ENCODE peak calls at places on chromosome 6, in nine cellular contexts. One of them, this sample, is unnamed.
A peak's percentile ranks its signal among the peaks of the same experiment; 100 is the strongest.

GRCh38 chr6:164401871-164402270 is 907.5 kb downstream of the C6orf118 start:
- DNase-seq in lower leg skin: no peak
- DNase-seq in cardiac fibroblast: no peak
- DNase-seq in nephron progenitor cell: no peak
- DNase-seq in IMR-90: no peak
- DNase-seq in HFFc6: no peak
- DNase-seq in GM13976: no peak
- DNase-seq in activated B cell treated with CpG ODN at 0.5 μM for 24 hours: no peak
- DNase-seq in AG04450: no peak
- DNase-seq in this sample: no peak

GRCh38 chr6:51959744-51960383 is 127.5 kb downstream of the PKHD1 start:
- DNase-seq in activated B cell treated with CpG ODN at 0.5 μM for 24 hours: peak; percentile 17
- DNase-seq in AG04450: peak; percentile 11
- DNase-seq in cardiac fibroblast: peak; percentile 72
- DNase-seq in nephron progenitor cell: peak; percentile 83
- DNase-seq in HFFc6: peak; percentile 55
- DNase-seq in lower leg skin: peak; percentile 88
- DNase-seq in GM13976: peak; percentile 40
- DNase-seq in IMR-90: peak; percentile 59
- DNase-seq in this sample: peak; percentile 61

GRCh38 chr6:139181236-139181635 is 46.4 kb downstream of the HECA start:
- DNase-seq in nephron progenitor cell: no peak
- DNase-seq in activated B cell treated with CpG ODN at 0.5 μM for 24 hours: no peak
- DNase-seq in HFFc6: no peak
- DNase-seq in lower leg skin: no peak
- DNase-seq in GM13976: no peak
- DNase-seq in IMR-90: no peak
- DNase-seq in AG04450: no peak
- DNase-seq in cardiac fibroblast: no peak
- DNase-seq in this sample: no peak

GRCh38 chr6:113647158-113647889 is 209.8 kb upstream of the MARCKS start:
- DNase-seq in IMR-90: no peak
- DNase-seq in nephron progenitor cell: no peak
- DNase-seq in HFFc6: no peak
- DNase-seq in AG04450: no peak
- DNase-seq in cardiac fibroblast: no peak
- DNase-seq in lower leg skin: no peak
- DNase-seq in GM13976: no peak
- DNase-seq in activated B cell treated with CpG ODN at 0.5 μM for 24 hours: no peak
- DNase-seq in this sample: no peak

GRCh38 chr6:43517503-43518357 is 841 bp downstream of the POLR1C start:
- DNase-seq in cardiac fibroblast: no peak
- DNase-seq in GM13976: no peak
- DNase-seq in IMR-90: peak; percentile 16
- DNase-seq in lower leg skin: no peak
- DNase-seq in activated B cell treated with CpG ODN at 0.5 μM for 24 hours: no peak
- DNase-seq in AG04450: no peak
- DNase-seq in nephron progenitor cell: no peak
- DNase-seq in HFFc6: peak; percentile 39
- DNase-seq in this sample: no peak

GRCh38 chr6:3882865-3883264 is 33.7 kb downstream of the FAM50B start:
- DNase-seq in lower leg skin: peak; percentile 82
- DNase-seq in nephron progenitor cell: no peak
- DNase-seq in activated B cell treated with CpG ODN at 0.5 μM for 24 hours: no peak
- DNase-seq in cardiac fibroblast: peak; percentile 91
- DNase-seq in IMR-90: peak; percentile 72
- DNase-seq in GM13976: no peak
- DNase-seq in AG04450: peak; percentile 53
- DNase-seq in HFFc6: peak; percentile 78
- DNase-seq in this sample: no peak

GRCh38 chr6:116385911-116386310 is 15.2 kb downstream of the DSE start:
- DNase-seq in lower leg skin: no peak
- DNase-seq in activated B cell treated with CpG ODN at 0.5 μM for 24 hours: no peak
- DNase-seq in GM13976: no peak
- DNase-seq in cardiac fibroblast: no peak
- DNase-seq in AG04450: no peak
- DNase-seq in HFFc6: peak; percentile 23
- DNase-seq in IMR-90: peak; percentile 33
- DNase-seq in nephron progenitor cell: no peak
- DNase-seq in this sample: no peak

GRCh38 chr6:106066984-106067383 is 19.2 kb upstream of the PRDM1 start:
- DNase-seq in nephron progenitor cell: no peak
- DNase-seq in GM13976: no peak
- DNase-seq in HFFc6: no peak
- DNase-seq in lower leg skin: no peak
- DNase-seq in AG04450: no peak
- DNase-seq in cardiac fibroblast: no peak
- DNase-seq in IMR-90: peak; percentile 85
- DNase-seq in activated B cell treated with CpG ODN at 0.5 μM for 24 hours: no peak
- DNase-seq in this sample: no peak

GRCh38 chr6:40319124-40319523 is 268.0 kb downstream of the LRFN2 start:
- DNase-seq in AG04450: no peak
- DNase-seq in GM13976: no peak
- DNase-seq in lower leg skin: no peak
- DNase-seq in nephron progenitor cell: no peak
- DNase-seq in HFFc6: no peak
- DNase-seq in cardiac fibroblast: no peak
- DNase-seq in IMR-90: no peak
- DNase-seq in activated B cell treated with CpG ODN at 0.5 μM for 24 hours: no peak
- DNase-seq in this sample: no peak

GRCh38 chr6:10518461-10519216 is 2.5 kb upstream of the GCNT2 start:
- DNase-seq in IMR-90: peak; percentile 20
- DNase-seq in lower leg skin: peak; percentile 42
- DNase-seq in nephron progenitor cell: no peak
- DNase-seq in HFFc6: peak; percentile 21
- DNase-seq in AG04450: no peak
- DNase-seq in activated B cell treated with CpG ODN at 0.5 μM for 24 hours: no peak
- DNase-seq in cardiac fibroblast: peak; percentile 21
- DNase-seq in GM13976: no peak
- DNase-seq in this sample: no peak

GRCh38 chr6:144646066-144646800 is 361.1 kb downstream of the UTRN start:
- DNase-seq in HFFc6: peak; percentile 30
- DNase-seq in lower leg skin: no peak
- DNase-seq in activated B cell treated with CpG ODN at 0.5 μM for 24 hours: no peak
- DNase-seq in GM13976: no peak
- DNase-seq in nephron progenitor cell: no peak
- DNase-seq in cardiac fibroblast: no peak
- DNase-seq in IMR-90: peak; percentile 34
- DNase-seq in AG04450: no peak
- DNase-seq in this sample: no peak

GRCh38 chr6:88492824-88493223 is 326.7 kb upstream of the CNR1 start:
- DNase-seq in lower leg skin: no peak
- DNase-seq in activated B cell treated with CpG ODN at 0.5 μM for 24 hours: no peak
- DNase-seq in HFFc6: peak; percentile 13
- DNase-seq in AG04450: no peak
- DNase-seq in GM13976: no peak
- DNase-seq in nephron progenitor cell: no peak
- DNase-seq in cardiac fibroblast: peak; percentile 50
- DNase-seq in IMR-90: peak; percentile 28
- DNase-seq in this sample: no peak

GRCh38 chr6:21479140-21479539 is 114.4 kb upstream of the SOX4 start:
- DNase-seq in GM13976: no peak
- DNase-seq in cardiac fibroblast: peak; percentile 92
- DNase-seq in activated B cell treated with CpG ODN at 0.5 μM for 24 hours: no peak
- DNase-seq in IMR-90: peak; percentile 23
- DNase-seq in HFFc6: no peak
- DNase-seq in nephron progenitor cell: no peak
- DNase-seq in AG04450: no peak
- DNase-seq in lower leg skin: no peak
- DNase-seq in this sample: no peak

GRCh38 chr6:42403415-42403814 is 48.3 kb downstream of the TRERF1 start:
- DNase-seq in activated B cell treated with CpG ODN at 0.5 μM for 24 hours: no peak
- DNase-seq in GM13976: no peak
- DNase-seq in AG04450: no peak
- DNase-seq in lower leg skin: peak; percentile 67
- DNase-seq in IMR-90: peak; percentile 40
- DNase-seq in cardiac fibroblast: no peak
- DNase-seq in nephron progenitor cell: no peak
- DNase-seq in HFFc6: peak; percentile 7
- DNase-seq in this sample: no peak

GRCh38 chr6:984031-984430 is 291.1 kb upstream of the EXOC2 start:
- DNase-seq in cardiac fibroblast: no peak
- DNase-seq in AG04450: no peak
- DNase-seq in IMR-90: no peak
- DNase-seq in GM13976: no peak
- DNase-seq in lower leg skin: no peak
- DNase-seq in nephron progenitor cell: no peak
- DNase-seq in HFFc6: no peak
- DNase-seq in activated B cell treated with CpG ODN at 0.5 μM for 24 hours: no peak
- DNase-seq in this sample: no peak

GRCh38 chr6:168333039-168333438 is 13.5 kb upstream of the DACT2 start:
- DNase-seq in AG04450: no peak
- DNase-seq in HFFc6: no peak
- DNase-seq in GM13976: no peak
- DNase-seq in nephron progenitor cell: no peak
- DNase-seq in cardiac fibroblast: no peak
- DNase-seq in lower leg skin: no peak
- DNase-seq in activated B cell treated with CpG ODN at 0.5 μM for 24 hours: no peak
- DNase-seq in IMR-90: no peak
- DNase-seq in this sample: no peak
- TF ChIP-seq CTCF in AG04450: no peak
- TF ChIP-seq CTCF in HFFc6: peak; percentile 40
- TF ChIP-seq CTCF in GM13976: no peak
- TF ChIP-seq CTCF in nephron progenitor cell: peak; percentile 51
- TF ChIP-seq CTCF in cardiac fibroblast: peak; percentile 31
- TF ChIP-seq CTCF in lower leg skin: no peak
- TF ChIP-seq CTCF in activated B cell treated with CpG ODN at 0.5 μM for 24 hours: no peak
- TF ChIP-seq CTCF in IMR-90: no peak
- TF ChIP-seq CTCF in this sample: peak; percentile 55

GRCh38 chr6:34424200-34425131 is 1.4 kb downstream of the RPS10 start:
- DNase-seq in cardiac fibroblast: no peak
- DNase-seq in GM13976: no peak
- DNase-seq in HFFc6: no peak
- DNase-seq in lower leg skin: no peak
- DNase-seq in AG04450: no peak
- DNase-seq in IMR-90: no peak
- DNase-seq in activated B cell treated with CpG ODN at 0.5 μM for 24 hours: no peak
- DNase-seq in nephron progenitor cell: no peak
- DNase-seq in this sample: no peak

GRCh38 chr6:34423254-34423653 is 2.6 kb downstream of the RPS10 start:
- DNase-seq in GM13976: no peak
- DNase-seq in cardiac fibroblast: no peak
- DNase-seq in nephron progenitor cell: no peak
- DNase-seq in HFFc6: peak; percentile 50
- DNase-seq in AG04450: no peak
- DNase-seq in IMR-90: peak; percentile 54
- DNase-seq in activated B cell treated with CpG ODN at 0.5 μM for 24 hours: no peak
- DNase-seq in lower leg skin: no peak
- DNase-seq in this sample: no peak

GRCh38 chr6:34425132-34425497 is 754 bp downstream of the RPS10 start:
- DNase-seq in nephron progenitor cell: peak; percentile 7
- DNase-seq in cardiac fibroblast: peak; percentile 18
- DNase-seq in GM13976: no peak
- DNase-seq in lower leg skin: no peak
- DNase-seq in AG04450: no peak
- DNase-seq in IMR-90: no peak
- DNase-seq in activated B cell treated with CpG ODN at 0.5 μM for 24 hours: no peak
- DNase-seq in HFFc6: no peak
- DNase-seq in this sample: no peak

GRCh38 chr6:34425498-34426410 is at the start of gene RPS10:
- DNase-seq in cardiac fibroblast: peak; percentile 96
- DNase-seq in lower leg skin: peak; percentile 98
- DNase-seq in nephron progenitor cell: peak; percentile 96
- DNase-seq in AG04450: peak; percentile 75
- DNase-seq in activated B cell treated with CpG ODN at 0.5 μM for 24 hours: peak; percentile 97
- DNase-seq in HFFc6: peak; percentile 87
- DNase-seq in GM13976: peak; percentile 99
- DNase-seq in IMR-90: peak; percentile 92
- DNase-seq in this sample: peak; percentile 91
- TF ChIP-seq CTCF in cardiac fibroblast: no peak
- TF ChIP-seq CTCF in lower leg skin: no peak
- TF ChIP-seq CTCF in nephron progenitor cell: no peak
- TF ChIP-seq CTCF in AG04450: no peak
- TF ChIP-seq CTCF in activated B cell treated with CpG ODN at 0.5 μM for 24 hours: no peak
- TF ChIP-seq CTCF in HFFc6: no peak
- TF ChIP-seq CTCF in GM13976: no peak
- TF ChIP-seq CTCF in IMR-90: peak; percentile 14
- TF ChIP-seq CTCF in this sample: peak; percentile 9

DNA sequence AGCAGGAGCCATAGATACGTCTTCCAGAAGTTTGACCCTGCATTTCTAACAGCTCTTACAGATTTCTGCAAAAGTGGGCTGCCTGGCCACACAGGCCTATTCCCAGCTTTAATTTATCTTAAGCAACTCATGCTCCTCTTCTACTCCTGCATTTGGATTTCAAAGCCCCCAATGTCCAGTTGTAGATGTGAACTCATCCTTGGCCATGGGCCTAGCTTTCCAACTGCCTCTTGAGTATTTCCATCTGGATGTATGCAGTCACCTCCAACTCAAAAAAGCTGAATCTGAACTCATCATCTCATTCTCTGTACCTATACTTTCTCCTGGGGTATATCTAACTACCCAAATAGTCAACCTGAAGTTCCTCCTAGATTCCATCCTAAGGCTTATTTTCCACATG is 61.1 kb downstream of the DST start:
- DNase-seq in lower leg skin: no peak
- DNase-seq in AG04450: peak; percentile 24
- DNase-seq in GM13976: no peak
- DNase-seq in HFFc6: no peak
- DNase-seq in activated B cell treated with CpG ODN at 0.5 μM for 24 hours: no peak
- DNase-seq in cardiac fibroblast: no peak
- DNase-seq in IMR-90: peak; percentile 50
- DNase-seq in nephron progenitor cell: no peak
- DNase-seq in this sample: no peak
- TF ChIP-seq CTCF in lower leg skin: no peak
- TF ChIP-seq CTCF in AG04450: no peak
- TF ChIP-seq CTCF in GM13976: no peak
- TF ChIP-seq CTCF in HFFc6: no peak
- TF ChIP-seq CTCF in activated B cell treated with CpG ODN at 0.5 μM for 24 hours: no peak
- TF ChIP-seq CTCF in cardiac fibroblast: no peak
- TF ChIP-seq CTCF in IMR-90: no peak
- TF ChIP-seq CTCF in nephron progenitor cell: no peak
- TF ChIP-seq CTCF in this sample: no peak

GRCh38 chr6:158818580-158819212 is 472 bp downstream of the EZR start:
- DNase-seq in nephron progenitor cell: peak; percentile 68
- DNase-seq in GM13976: peak; percentile 77
- DNase-seq in activated B cell treated with CpG ODN at 0.5 μM for 24 hours: peak; percentile 72
- DNase-seq in lower leg skin: peak; percentile 93
- DNase-seq in cardiac fibroblast: peak; percentile 65
- DNase-seq in HFFc6: peak; percentile 66
- DNase-seq in AG04450: no peak
- DNase-seq in IMR-90: peak; percentile 65
- DNase-seq in this sample: peak; percentile 58

GRCh38 chr6:158819977-158820632 is 937 bp upstream of the EZR start:
- DNase-seq in nephron progenitor cell: no peak
- DNase-seq in lower leg skin: peak; percentile 43
- DNase-seq in HFFc6: peak; percentile 11
- DNase-seq in cardiac fibroblast: peak; percentile 31
- DNase-seq in IMR-90: no peak
- DNase-seq in GM13976: no peak
- DNase-seq in activated B cell treated with CpG ODN at 0.5 μM for 24 hours: no peak
- DNase-seq in AG04450: no peak
- DNase-seq in this sample: no peak

GRCh38 chr6:158817298-158818007 is 1.7 kb downstream of the EZR start:
- DNase-seq in nephron progenitor cell: peak; percentile 25
- DNase-seq in cardiac fibroblast: no peak
- DNase-seq in lower leg skin: peak; percentile 86
- DNase-seq in IMR-90: peak; percentile 48
- DNase-seq in activated B cell treated with CpG ODN at 0.5 μM for 24 hours: no peak
- DNase-seq in HFFc6: no peak
- DNase-seq in GM13976: no peak
- DNase-seq in AG04450: no peak
- DNase-seq in this sample: no peak

GRCh38 chr6:158818008-158818579 is 1.1 kb downstream of the EZR start:
- DNase-seq in activated B cell treated with CpG ODN at 0.5 μM for 24 hours: peak; percentile 81
- DNase-seq in AG04450: no peak
- DNase-seq in nephron progenitor cell: peak; percentile 83
- DNase-seq in cardiac fibroblast: peak; percentile 79
- DNase-seq in GM13976: peak; percentile 80
- DNase-seq in IMR-90: peak; percentile 70
- DNase-seq in HFFc6: peak; percentile 73
- DNase-seq in lower leg skin: peak; percentile 95
- DNase-seq in this sample: peak; percentile 75

GRCh38 chr6:158819213-158819976 is at the start of gene EZR:
- DNase-seq in activated B cell treated with CpG ODN at 0.5 μM for 24 hours: peak; percentile 80
- DNase-seq in cardiac fibroblast: peak; percentile 77
- DNase-seq in IMR-90: peak; percentile 57
- DNase-seq in AG04450: no peak
- DNase-seq in GM13976: peak; percentile 96
- DNase-seq in HFFc6: peak; percentile 23
- DNase-seq in nephron progenitor cell: peak; percentile 77
- DNase-seq in lower leg skin: peak; percentile 95
- DNase-seq in this sample: peak; percentile 64
- TF ChIP-seq CTCF in activated B cell treated with CpG ODN at 0.5 μM for 24 hours: no peak
- TF ChIP-seq CTCF in cardiac fibroblast: no peak
- TF ChIP-seq CTCF in IMR-90: peak; percentile 7
- TF ChIP-seq CTCF in AG04450: no peak
- TF ChIP-seq CTCF in GM13976: no peak
- TF ChIP-seq CTCF in HFFc6: peak; percentile 42
- TF ChIP-seq CTCF in nephron progenitor cell: no peak
- TF ChIP-seq CTCF in lower leg skin: no peak
- TF ChIP-seq CTCF in this sample: no peak